ENCODE peak calls at places on chromosomes 7 and 10, in six cellular contexts. One of them, this sample, is unnamed.

GRCh38 chr7:2567663-2568238 is 9.0 kb downstream of the IQCE start:
- DNase-seq in AG09319: no peak
- DNase-seq in 8988T: no peak
- DNase-seq in AG04450: no peak
- DNase-seq in BJ: no peak
- DNase-seq in left ventricle myocardium inferior: peak
- DNase-seq in this sample: no peak

GRCh38 chr10:17606547-17607040 is 10.6 kb downstream of the HACD1 start:
- DNase-seq in 8988T: no peak
- DNase-seq in AG09319: no peak
- DNase-seq in left ventricle myocardium inferior: no peak
- DNase-seq in BJ: no peak
- DNase-seq in AG04450: no peak
- DNase-seq in this sample: no peak

GRCh38 chr7:27885652-27886051 is 145.7 kb downstream of the TAX1BP1 start:
- DNase-seq in 8988T: no peak
- DNase-seq in AG09319: no peak
- DNase-seq in left ventricle myocardium inferior: no peak
- DNase-seq in AG04450: no peak
- DNase-seq in BJ: no peak
- DNase-seq in this sample: no peak

GRCh38 chr10:32971536-32972091 is 13.6 kb upstream of the ITGB1 start:
- DNase-seq in AG09319: no peak
- DNase-seq in BJ: no peak
- DNase-seq in AG04450: no peak
- DNase-seq in 8988T: no peak
- DNase-seq in left ventricle myocardium inferior: no peak
- DNase-seq in this sample: no peak

GRCh38 chr7:3106353-3106752 is 62.7 kb upstream of the CARD11 start:
- DNase-seq in BJ: no peak
- DNase-seq in left ventricle myocardium inferior: no peak
- DNase-seq in AG04450: no peak
- DNase-seq in AG09319: no peak
- DNase-seq in 8988T: no peak
- DNase-seq in this sample: no peak

GRCh38 chr10:78899996-78900714 is 168.6 kb upstream of the ZMIZ1 start:
- DNase-seq in left ventricle myocardium inferior: peak
- DNase-seq in 8988T: no peak
- DNase-seq in BJ: no peak
- DNase-seq in AG09319: no peak
- DNase-seq in AG04450: no peak
- DNase-seq in this sample: no peak

GRCh38 chr7:80641548-80641947 is 3.1 kb downstream of the CD36 start:
- DNase-seq in AG04450: no peak
- DNase-seq in BJ: no peak
- DNase-seq in 8988T: no peak
- DNase-seq in left ventricle myocardium inferior: no peak
- DNase-seq in AG09319: no peak
- DNase-seq in this sample: no peak

GRCh38 chr10:61896854-61897661 is 4.4 kb upstream of the ARID5B start:
- DNase-seq in 8988T: peak
- DNase-seq in left ventricle myocardium inferior: peak
- DNase-seq in BJ: no peak
- DNase-seq in AG04450: no peak
- DNase-seq in AG09319: no peak
- DNase-seq in this sample: no peak

GRCh38 chr7:111531993-111532392 is 30.3 kb downstream of the IMMP2L start:
- DNase-seq in left ventricle myocardium inferior: no peak
- DNase-seq in AG09319: no peak
- DNase-seq in 8988T: no peak
- DNase-seq in AG04450: no peak
- DNase-seq in BJ: no peak
- DNase-seq in this sample: no peak

GRCh38 chr10:63521389-63522128 is at the start of gene REEP3:
- DNase-seq in BJ: no peak
- DNase-seq in AG09319: peak
- DNase-seq in 8988T: peak
- DNase-seq in left ventricle myocardium inferior: peak
- DNase-seq in AG04450: peak
- DNase-seq in this sample: peak

GRCh38 chr10:31947144-31947926 is 18.7 kb upstream of the ARHGAP12 start:
- DNase-seq in AG04450: peak
- DNase-seq in left ventricle myocardium inferior: no peak
- DNase-seq in AG09319: peak
- DNase-seq in 8988T: peak
- DNase-seq in BJ: peak
- DNase-seq in this sample: no peak

GRCh38 chr7:105014725-105015630 is 973 bp downstream of the KMT2E start:
- DNase-seq in BJ: no peak
- DNase-seq in left ventricle myocardium inferior: no peak
- DNase-seq in AG09319: no peak
- DNase-seq in 8988T: peak
- DNase-seq in AG04450: no peak
- DNase-seq in this sample: peak

GRCh38 chr10:130169136-130169888 is 33.1 kb downstream of the GLRX3 start:
- DNase-seq in AG04450: no peak
- DNase-seq in AG09319: no peak
- DNase-seq in left ventricle myocardium inferior: no peak
- DNase-seq in 8988T: no peak
- DNase-seq in BJ: no peak
- DNase-seq in this sample: no peak

GRCh38 chr10:14583252-14583651 is 191.4 kb downstream of the FAM107B start:
- DNase-seq in BJ: no peak
- DNase-seq in AG09319: no peak
- DNase-seq in 8988T: no peak
- DNase-seq in AG04450: no peak
- DNase-seq in left ventricle myocardium inferior: no peak
- DNase-seq in this sample: peak

GRCh38 chr10:17185873-17186272 is 15.6 kb downstream of the TRDMT1 start:
- DNase-seq in AG09319: no peak
- DNase-seq in 8988T: no peak
- DNase-seq in BJ: no peak
- DNase-seq in left ventricle myocardium inferior: no peak
- DNase-seq in AG04450: no peak
- DNase-seq in this sample: no peak

GRCh38 chr10:99872367-99873162 is 90.1 kb downstream of the ABCC2 start:
- DNase-seq in BJ: no peak
- DNase-seq in left ventricle myocardium inferior: no peak
- DNase-seq in 8988T: no peak
- DNase-seq in AG09319: no peak
- DNase-seq in AG04450: no peak
- DNase-seq in this sample: no peak

GRCh38 chr10:88117227-88117626 is 253.8 kb downstream of the PTEN start:
- DNase-seq in AG04450: no peak
- DNase-seq in 8988T: no peak
- DNase-seq in left ventricle myocardium inferior: no peak
- DNase-seq in AG09319: no peak
- DNase-seq in BJ: no peak
- DNase-seq in this sample: no peak

GRCh38 chr10:120996456-120997053 is 145.4 kb downstream of the WDR11 start:
- DNase-seq in BJ: no peak
- DNase-seq in 8988T: no peak
- DNase-seq in AG09319: no peak
- DNase-seq in AG04450: no peak
- DNase-seq in left ventricle myocardium inferior: no peak
- DNase-seq in this sample: no peak

GRCh38 chr7:138257459-138258193 is 181.4 kb downstream of the AKR1D1 start:
- DNase-seq in 8988T: no peak
- DNase-seq in left ventricle myocardium inferior: no peak
- DNase-seq in AG04450: no peak
- DNase-seq in BJ: no peak
- DNase-seq in AG09319: no peak
- DNase-seq in this sample: no peak

GRCh38 chr7:66950763-66951162 is 29.7 kb downstream of the TMEM248 start:
- DNase-seq in left ventricle myocardium inferior: no peak
- DNase-seq in AG04450: no peak
- DNase-seq in 8988T: no peak
- DNase-seq in AG09319: no peak
- DNase-seq in BJ: no peak
- DNase-seq in this sample: no peak

GRCh38 chr10:65684896-65685295 is 1240.9 kb upstream of the LRRTM3 start:
- DNase-seq in BJ: no peak
- DNase-seq in left ventricle myocardium inferior: no peak
- DNase-seq in 8988T: no peak
- DNase-seq in AG04450: no peak
- DNase-seq in AG09319: no peak
- DNase-seq in this sample: no peak

GRCh38 chr7:92693519-92693918 is 103.3 kb upstream of the FAM133B start:
- DNase-seq in left ventricle myocardium inferior: no peak
- DNase-seq in BJ: no peak
- DNase-seq in AG04450: no peak
- DNase-seq in 8988T: no peak
- DNase-seq in AG09319: no peak
- DNase-seq in this sample: no peak

GRCh38 chr10:6958723-6959122 is 378.6 kb upstream of the PRKCQ start:
- DNase-seq in AG09319: no peak
- DNase-seq in AG04450: no peak
- DNase-seq in BJ: no peak
- DNase-seq in 8988T: no peak
- DNase-seq in left ventricle myocardium inferior: no peak
- DNase-seq in this sample: no peak

GRCh38 chr10:12419279-12419847 is 70.0 kb downstream of the CAMK1D start:
- DNase-seq in AG04450: peak
- DNase-seq in left ventricle myocardium inferior: no peak
- DNase-seq in 8988T: peak
- DNase-seq in BJ: peak
- DNase-seq in AG09319: peak
- DNase-seq in this sample: peak

GRCh38 chr10:49400365-49400764 is 4.5 kb upstream of the DRGX start:
- DNase-seq in AG09319: no peak
- DNase-seq in BJ: no peak
- DNase-seq in 8988T: no peak
- DNase-seq in AG04450: no peak
- DNase-seq in left ventricle myocardium inferior: no peak
- DNase-seq in this sample: no peak

GRCh38 chr7:560966-561630 is 41.5 kb upstream of the PDGFA start:
- DNase-seq in left ventricle myocardium inferior: no peak
- DNase-seq in 8988T: no peak
- DNase-seq in AG04450: no peak
- DNase-seq in BJ: no peak
- DNase-seq in AG09319: no peak
- DNase-seq in this sample: no peak

GRCh38 chr7:37448057-37448636 is 517 bp downstream of the ELMO1 start:
- DNase-seq in AG09319: no peak
- DNase-seq in left ventricle myocardium inferior: peak
- DNase-seq in AG04450: no peak
- DNase-seq in BJ: no peak
- DNase-seq in 8988T: no peak
- DNase-seq in this sample: peak

GRCh38 chr7:77855371-77856083 is 57.0 kb downstream of the PHTF2 start:
- DNase-seq in AG04450: no peak
- DNase-seq in BJ: no peak
- DNase-seq in 8988T: no peak
- DNase-seq in AG09319: no peak
- DNase-seq in left ventricle myocardium inferior: peak
- DNase-seq in this sample: no peak

GRCh38 chr10:130737622-130738021 is 573.9 kb downstream of the TCERG1L start:
- DNase-seq in AG04450: no peak
- DNase-seq in left ventricle myocardium inferior: no peak
- DNase-seq in 8988T: no peak
- DNase-seq in BJ: no peak
- DNase-seq in AG09319: no peak
- DNase-seq in this sample: no peak

This sample was measured in T-helper 9 cell.